ENCODE peak calls at places on chromosome 13, in ten cellular contexts. C is kidney; G is HCT116; J is uterus; E is heart right ventricle; P is mammary epithelial cell; I is CD4-positive, alpha-beta T cell; Q is IMR-90; R is psoas muscle; H is H9. V is an unnamed sample.

GRCh38 chr13:76894401-76895110 is 8.4 kb upstream of the KCTD12 start:
- DNase-seq in C (no peak), G (no peak), J (no peak), E (no peak), P (peak; percentile 75), I (no peak), Q (no peak), R (no peak), H (no peak), V (peak; percentile 50)

GRCh38 chr13:44507639-44508038 is 68.5 kb downstream of the TSC22D1 start:
- DNase-seq in C (no peak), G (no peak), J (no peak), E (no peak), P (no peak), I (no peak), Q (no peak), R (no peak), H (no peak), V (no peak)

GRCh38 chr13:85441975-85442374 is 357.2 kb downstream of the SLITRK6 start:
- DNase-seq in C (no peak), G (no peak), J (no peak), E (no peak), P (no peak), I (no peak), Q (no peak), R (no peak), H (no peak), V (no peak)

GRCh38 chr13:51499841-51500240 is 47.0 kb upstream of the INTS6 start:
- DNase-seq in C (no peak), G (no peak), J (no peak), E (no peak), P (no peak), I (no peak), Q (no peak), R (no peak), H (no peak), V (no peak)

GRCh38 chr13:28536371-28536770 is 41.4 kb upstream of the FLT1 start:
- DNase-seq in C (no peak), G (no peak), J (no peak), E (no peak), P (no peak), I (no peak), Q (no peak), R (no peak), H (no peak), V (no peak)

GRCh38 chr13:43127827-43128226 is 104.4 kb downstream of the DNAJC15 start:
- DNase-seq in C (no peak), G (no peak), J (no peak), E (no peak), P (no peak), I (no peak), Q (no peak), R (no peak), H (no peak), V (no peak)

GRCh38 chr13:33057019-33057785 is 41.0 kb downstream of the KL start:
- DNase-seq in C (no peak), G (no peak), J (no peak), E (no peak), P (peak; percentile 2), I (no peak), Q (peak; percentile 6), R (no peak), H (no peak), V (no peak)

GRCh38 chr13:84951128-84951527 is 848.1 kb downstream of the SLITRK6 start:
- DNase-seq in C (no peak), G (no peak), J (no peak), E (no peak), P (peak; percentile 82), I (no peak), Q (no peak), R (no peak), H (no peak), V (peak; percentile 41)

GRCh38 chr13:91313103-91313502 is 34.4 kb upstream of the MIR17HG start:
- DNase-seq in C (no peak), G (no peak), J (no peak), E (no peak), P (peak; percentile 1), I (no peak), Q (peak; percentile 1), R (no peak), H (no peak), V (no peak)

GRCh38 chr13:73138276-73138950 is 79.6 kb downstream of the KLF5 start:
- DNase-seq in C (no peak), G (no peak), J (no peak), E (no peak), P (no peak), I (no peak), Q (peak; percentile 76), R (no peak), H (no peak), V (peak; percentile 20)

GRCh38 chr13:42893346-42893745 is 98.7 kb downstream of the EPSTI1 start:
- DNase-seq in C (no peak), G (no peak), J (peak; percentile 47), E (no peak), P (peak; percentile 12), I (no peak), Q (peak; percentile 50), R (no peak), H (no peak), V (peak; percentile 20)

GRCh38 chr13:44576396-44577235 is 486 bp upstream of the TSC22D1 start:
- DNase-seq in C (peak; percentile 80), G (no peak), J (peak; percentile 37), E (no peak), P (no peak), I (peak; percentile 21), Q (no peak), R (peak; percentile 35), H (no peak), V (peak; percentile 13)

GRCh38 chr13:72638059-72638815 is 89.2 kb downstream of the MZT1 start:
- DNase-seq in C (no peak), G (no peak), J (no peak), E (no peak), P (peak; percentile 92), I (no peak), Q (no peak), R (no peak), H (peak; percentile 48), V (peak; percentile 73)

GRCh38 chr13:38417727-38418126 is 68.1 kb downstream of the UFM1 start:
- DNase-seq in C (no peak), G (no peak), J (no peak), E (no peak), P (peak; percentile 50), I (no peak), Q (peak; percentile 1), R (no peak), H (peak; percentile 31), V (peak; percentile 44)

GRCh38 chr13:102195566-102196462 is 206.0 kb downstream of the FGF14 start:
- DNase-seq in C (no peak), G (no peak), J (no peak), E (no peak), P (peak; percentile 27), I (no peak), Q (peak; percentile 47), R (no peak), H (no peak), V (no peak)
- H3K27ac ChIP-seq in C (no peak overlapping the region), G (no peak overlapping the region), J (no peak overlapping the region), E (no peak overlapping the region), P (peak overlapping the region; percentile 52), I (no peak overlapping the region), Q (peak overlapping the region; percentile 33), R (no peak overlapping the region), H (no peak overlapping the region), V (no peak overlapping the region)

GRCh38 chr13:59742467-59742866 is 421.3 kb downstream of the DIAPH3 start:
- DNase-seq in C (no peak), G (no peak), J (no peak), E (no peak), P (no peak), I (no peak), Q (no peak), R (no peak), H (no peak), V (no peak)
- TF ChIP-seq CTCF in C (no peak), G (no peak), J (no peak), E (no peak), P (no peak), I (no peak), Q (no peak), R (no peak), H (no peak), V (no peak)

GRCh38 chr13:40981949-40982348 is 37.2 kb downstream of the ELF1 start:
- DNase-seq in C (no peak), G (no peak), J (no peak), E (no peak), P (no peak), I (no peak), Q (no peak), R (no peak), H (no peak), V (no peak)
- H3K27ac ChIP-seq in C (peak overlapping the region; percentile 53), G (no peak overlapping the region), J (peak overlapping the region; percentile 58), E (peak overlapping the region; percentile 31), P (no peak overlapping the region), I (peak overlapping the region; percentile 87), Q (no peak overlapping the region), R (peak overlapping the region; percentile 61), H (no peak overlapping the region), V (no peak overlapping the region)

GRCh38 chr13:31827707-31828106 is 88.4 kb downstream of the RXFP2 start:
- DNase-seq in C (no peak), G (no peak), J (no peak), E (no peak), P (no peak), I (no peak), Q (no peak), R (no peak), H (no peak), V (no peak)

DNA sequence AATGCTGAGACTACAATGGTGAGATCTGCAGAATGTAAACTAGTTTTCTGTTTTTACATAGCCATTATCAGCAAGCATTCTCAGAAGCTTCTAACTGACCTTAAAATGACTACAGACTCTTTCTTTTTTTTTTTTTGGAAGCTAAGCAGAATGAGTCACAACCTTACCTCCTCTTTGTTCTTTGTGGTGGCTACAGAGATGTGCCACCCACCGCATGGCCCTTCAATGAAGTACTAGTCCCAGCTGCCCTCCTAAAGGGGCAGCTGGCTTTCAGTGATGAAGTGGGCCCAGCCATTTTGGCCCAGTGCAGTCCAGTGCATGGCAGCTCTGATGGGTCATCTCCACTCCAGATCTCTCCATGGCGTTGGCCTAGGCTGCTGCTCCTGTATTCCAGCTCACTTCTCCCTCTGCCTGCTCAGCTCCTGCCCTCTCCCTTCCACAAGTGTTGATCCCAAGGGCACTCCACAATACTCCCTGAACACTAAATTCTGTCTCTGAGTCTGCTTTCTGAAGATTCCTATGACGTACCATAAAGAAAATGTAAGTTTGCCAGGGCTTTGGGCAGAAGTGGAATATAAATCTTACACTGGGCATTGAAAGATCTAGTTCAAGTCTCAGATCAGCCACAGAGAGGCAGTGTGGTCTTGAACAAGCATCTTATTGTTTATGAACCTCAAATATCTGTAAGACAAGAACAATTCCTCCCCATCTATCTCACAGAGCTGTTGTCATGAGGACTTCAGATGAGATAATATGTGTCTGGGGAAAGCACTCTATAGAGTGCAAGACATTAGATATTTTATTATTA is 85.6 kb downstream of the RXFP2 start:
- DNase-seq in C (no peak), G (no peak), J (no peak), E (no peak), P (no peak), I (no peak), Q (peak; percentile 16), R (no peak), H (no peak), V (no peak)
- TF ChIP-seq CTCF in C (no peak), G (no peak), J (peak; percentile 19), E (no peak), P (peak; percentile 7), I (peak; percentile 17), Q (peak; percentile 19), R (peak; percentile 27), H (peak; percentile 30), V (no peak)